ENCODE peak calls at places on chromosomes 7 and 10, in nine cellular contexts. Z, O, N, M, H, I, T, L and V are unnamed samples.

GRCh38 chr10:43249962-43250624 is 16.8 kb downstream of the RASGEF1A start:
- DNase-seq in I (no peak), L (peak), O (no peak), N (peak), Z (peak), T (no peak), M (peak), H (peak), V (no peak)

GRCh38 chr10:123991622-123992570 is 100.3 kb upstream of the CPXM2 start:
- DNase-seq in N (no peak), M (no peak), L (no peak), T (peak), H (no peak), I (no peak), Z (peak), O (no peak), V (no peak)

GRCh38 chr7:150668472-150668911 is 17.0 kb upstream of the GIMAP2 start:
- DNase-seq in T (no peak), I (peak), H (no peak), N (no peak), Z (no peak), O (no peak), M (no peak), L (no peak), V (no peak)

GRCh38 chr10:123392182-123392930 is 238.2 kb downstream of the BUB3 start:
- DNase-seq in L (no peak), Z (no peak), H (no peak), M (no peak), T (no peak), O (no peak), N (no peak), I (peak), V (no peak)

GRCh38 chr10:50469288-50469687 is 154.5 kb downstream of the SGMS1 start:
- DNase-seq in I (no peak), O (no peak), H (no peak), T (peak), M (no peak), N (no peak), L (no peak), Z (no peak), V (no peak)

GRCh38 chr7:155878250-155878649 is 66.0 kb upstream of the SHH start:
- DNase-seq in M (no peak), N (no peak), H (no peak), I (no peak), Z (peak), L (no peak), O (no peak), T (no peak), V (no peak)

GRCh38 chr7:135274495-135275268 is 41.0 kb downstream of the STRA8 start:
- DNase-seq in L (peak), H (peak), T (peak), I (peak), M (peak), N (peak), O (peak), Z (peak), V (peak)

GRCh38 chr7:84701524-84702306 is 485.1 kb downstream of the SEMA3D start:
- DNase-seq in L (no peak), N (no peak), M (no peak), Z (no peak), O (peak), H (no peak), I (no peak), T (no peak), V (no peak)

GRCh38 chr7:90180011-90180585 is 25.8 kb downstream of the STEAP1 start:
- DNase-seq in T (peak), H (no peak), N (no peak), M (no peak), I (no peak), O (peak), L (no peak), Z (no peak), V (no peak)

GRCh38 chr10:27464993-27465392 is 39.1 kb upstream of the RAB18 start:
- DNase-seq in Z (no peak), I (no peak), M (no peak), H (no peak), L (no peak), N (no peak), O (no peak), T (no peak), V (no peak)

GRCh38 chr7:101303102-101303701 is 18.4 kb downstream of the IFT22 start:
- DNase-seq in N (no peak), H (no peak), Z (no peak), T (no peak), M (peak), O (no peak), L (no peak), I (no peak), V (no peak)

GRCh38 chr7:106369349-106369748 is 84.6 kb upstream of the NAMPT start:
- DNase-seq in N (no peak), M (no peak), H (peak), T (peak), O (peak), Z (no peak), I (no peak), L (no peak), V (no peak)

GRCh38 chr10:29951441-29951931 is 107.9 kb downstream of the JCAD start:
- DNase-seq in N (no peak), H (peak), L (no peak), I (no peak), M (peak), O (no peak), T (no peak), Z (no peak), V (no peak)

GRCh38 chr10:74238031-74238431 is 87.0 kb downstream of the ADK start:
- DNase-seq in O (no peak), L (no peak), N (no peak), M (no peak), I (no peak), H (no peak), Z (no peak), T (no peak), V (no peak)